ENCODE peak calls at places on chromosome 12, in five cellular contexts. V is anterior cingulate cortex; R is stimulated activated CD4-positive, alpha-beta T cell treated with anti-CD3 and anti-CD28 coated beads, Interleukin-2, amount 100 ng/mL, for 48 hours; U is T-helper 1 cell; J is myocyte. D is an unnamed sample.

GRCh38 chr12:13004368-13004767 is 4.3 kb upstream of the HEBP1 start:
- DNase-seq in J (no peak), U (no peak), R (no peak), V (no peak), D (no peak)

GRCh38 chr12:39368096-39368495 is 74.8 kb downstream of the KIF21A start:
- DNase-seq in R (no peak), U (no peak), V (no peak), J (no peak), D (no peak)

GRCh38 chr12:2326470-2326869 is 273.7 kb downstream of the CACNA1C start:
- DNase-seq in U (no peak), J (no peak), V (no peak), R (no peak), D (no peak)

GRCh38 chr12:4579305-4580097 is 17.5 kb downstream of the DYRK4 start:
- DNase-seq in U (no peak), V (no peak), J (peak; percentile 17), R (no peak), D (no peak)

GRCh38 chr12:48979602-48980388 is 1.7 kb downstream of the WNT1 start:
- DNase-seq in U (no peak), J (no peak), V (no peak), R (peak; percentile 10), D (no peak)

GRCh38 chr12:110126557-110126956 is 2.4 kb downstream of the IFT81 start:
- DNase-seq in J (no peak), R (no peak), V (no peak), U (no peak), D (no peak)

GRCh38 chr12:119942386-119942785 is 46.6 kb upstream of the BICDL1 start:
- DNase-seq in U (no peak), J (peak; percentile 72), V (no peak), R (no peak), D (no peak)

GRCh38 chr12:12927211-12928079 is 24.5 kb downstream of the GPRC5D start:
- DNase-seq in J (no peak), U (peak; percentile 11), V (no peak), R (peak; percentile 35), D (peak; percentile 80)

GRCh38 chr12:79782197-79782890 is 91.6 kb upstream of the PAWR start:
- DNase-seq in J (no peak), V (no peak), R (no peak), U (no peak), D (no peak)

GRCh38 chr12:124901003-124901402 is 13.4 kb downstream of the UBC start:
- DNase-seq in U (no peak), V (no peak), R (no peak), J (no peak), D (no peak)

GRCh38 chr12:76643438-76643837 is 83.9 kb upstream of the OSBPL8 start:
- DNase-seq in V (no peak), J (no peak), R (no peak), U (no peak), D (no peak)

GRCh38 chr12:27667540-27667939 is 28.7 kb upstream of the REP15 start:
- DNase-seq in R (no peak), V (no peak), J (peak; percentile 95), U (no peak), D (no peak)

GRCh38 chr12:89261982-89262381 is 90.3 kb downstream of the DUSP6 start:
- DNase-seq in V (no peak), J (peak; percentile 76), R (no peak), U (no peak), D (no peak)

GRCh38 chr12:5038781-5039311 is 4.8 kb upstream of the KCNA5 start:
- DNase-seq in U (no peak), V (no peak), R (no peak), J (no peak), D (no peak)

GRCh38 chr12:124442772-124443445 is 124.5 kb downstream of the NCOR2 start:
- DNase-seq in R (no peak), J (no peak), U (no peak), V (no peak), D (no peak)

GRCh38 chr12:57614178-57614947 is 3.1 kb downstream of the ARHGEF25 start:
- DNase-seq in R (no peak), U (no peak), V (no peak), J (no peak), D (no peak)

GRCh38 chr12:105831372-105831771 is 307.4 kb downstream of the NUAK1 start:
- DNase-seq in V (no peak), U (no peak), J (no peak), R (no peak), D (no peak)

GRCh38 chr12:83461326-83461985 is 774.8 kb downstream of the TMTC2 start:
- DNase-seq in U (no peak), R (no peak), J (no peak), V (no peak), D (no peak)